ENCODE peak calls at places on chromosomes 3 and 15, in four cellular contexts. R is A549, M is GM12878, O is K562. S is an unnamed sample.

GRCh38 chr3:192060160-192060783 is 599.3 kb downstream of the PYDC2 start:
- DNase-seq in R (no peak), M (no peak), O (no peak), S (no peak)

GRCh38 chr3:96814581-96815567 is at the start of gene EPHA6:
- DNase-seq in R (no peak), M (no peak), O (no peak), S (no peak)

GRCh38 chr3:158808697-158809096 is 6.8 kb downstream of the MFSD1 start:
- DNase-seq in R (no peak), M (no peak), O (no peak), S (no peak)

GRCh38 chr3:113441051-113441770 is at the start of gene CFAP44:
- DNase-seq in R (no peak), M (no peak), O (no peak), S (peak; percentile 68)

GRCh38 chr3:159200176-159200575 is 398.3 kb downstream of the MFSD1 start:
- DNase-seq in R (no peak), M (no peak), O (no peak), S (no peak)

GRCh38 chr3:99639579-99639978 is 1.2 kb downstream of the COL8A1 start:
- DNase-seq in R (no peak), M (no peak), O (no peak), S (no peak)

GRCh38 chr15:34610388-34610787 is 26.9 kb upstream of the GOLGA8B start:
- DNase-seq in R (peak; percentile 15), M (no peak), O (no peak), S (no peak)

GRCh38 chr3:156820687-156821070 is 5.5 kb upstream of the LEKR1 start:
- DNase-seq in R (no peak), M (no peak), O (no peak), S (no peak)

GRCh38 chr3:189361103-189361835 is 189.5 kb downstream of the TPRG1 start:
- DNase-seq in R (no peak), M (no peak), O (no peak), S (no peak)

GRCh38 chr15:76185716-76186115 is 125.6 kb downstream of the ETFA start:
- DNase-seq in R (peak; percentile 85), M (no peak), O (peak; percentile 68), S (peak; percentile 72)

GRCh38 chr3:159804726-159805410 is 183.8 kb upstream of the IL12A start:
- DNase-seq in R (peak; percentile 77), M (no peak), O (peak; percentile 35), S (peak; percentile 73)

GRCh38 chr3:129536806-129537205 is 6.2 kb upstream of the H1-8 start:
- DNase-seq in R (no peak), M (no peak), O (no peak), S (no peak)

GRCh38 chr15:55827965-55828364 is 85.0 kb upstream of the PRTG start:
- DNase-seq in R (no peak), M (no peak), O (no peak), S (no peak)

GRCh38 chr3:73549071-73549600 is 75.6 kb downstream of the PDZRN3 start:
- DNase-seq in R (no peak), M (no peak), O (no peak), S (no peak)

GRCh38 chr15:47678047-47678446 is 39.3 kb upstream of the SEMA6D start:
- DNase-seq in R (no peak), M (no peak), O (no peak), S (no peak)

GRCh38 chr15:101275018-101275417 is 2.3 kb downstream of the SELENOS start:
- DNase-seq in R (no peak), M (peak; percentile 57), O (no peak), S (no peak)

GRCh38 chr15:29687204-29687768 is 135.0 kb downstream of the TJP1 start:
- DNase-seq in R (no peak), M (no peak), O (no peak), S (no peak)

GRCh38 chr15:27656296-27656987 is 442.7 kb downstream of the OCA2 start:
- DNase-seq in R (no peak), M (no peak), O (no peak), S (no peak)
- TF ChIP-seq CHD4 in R (no peak), M (no peak), O (no peak), S (no peak)

GRCh38 chr3:178634975-178635374 is 98.7 kb downstream of the KCNMB2 start:
- DNase-seq in R (no peak), M (no peak), O (no peak), S (no peak)
- TF ChIP-seq HDAC2 in R (no peak), M (no peak), O (no peak), S (no peak)

GRCh38 chr3:33363113-33363800 is 76.9 kb downstream of the UBP1 start:
- DNase-seq in R (no peak), M (no peak), O (no peak), S (no peak)

GRCh38 chr3:33358172-33358781 is 81.0 kb downstream of the FBXL2 start:
- DNase-seq in R (no peak), M (no peak), O (no peak), S (no peak)

GRCh38 chr3:33364060-33364459 is 76.1 kb downstream of the UBP1 start:
- DNase-seq in R (no peak), M (no peak), O (no peak), S (no peak)

GRCh38 chr3:33364531-33365128 is 75.6 kb downstream of the UBP1 start:
- DNase-seq in R (no peak), M (no peak), O (no peak), S (no peak)

DNA sequence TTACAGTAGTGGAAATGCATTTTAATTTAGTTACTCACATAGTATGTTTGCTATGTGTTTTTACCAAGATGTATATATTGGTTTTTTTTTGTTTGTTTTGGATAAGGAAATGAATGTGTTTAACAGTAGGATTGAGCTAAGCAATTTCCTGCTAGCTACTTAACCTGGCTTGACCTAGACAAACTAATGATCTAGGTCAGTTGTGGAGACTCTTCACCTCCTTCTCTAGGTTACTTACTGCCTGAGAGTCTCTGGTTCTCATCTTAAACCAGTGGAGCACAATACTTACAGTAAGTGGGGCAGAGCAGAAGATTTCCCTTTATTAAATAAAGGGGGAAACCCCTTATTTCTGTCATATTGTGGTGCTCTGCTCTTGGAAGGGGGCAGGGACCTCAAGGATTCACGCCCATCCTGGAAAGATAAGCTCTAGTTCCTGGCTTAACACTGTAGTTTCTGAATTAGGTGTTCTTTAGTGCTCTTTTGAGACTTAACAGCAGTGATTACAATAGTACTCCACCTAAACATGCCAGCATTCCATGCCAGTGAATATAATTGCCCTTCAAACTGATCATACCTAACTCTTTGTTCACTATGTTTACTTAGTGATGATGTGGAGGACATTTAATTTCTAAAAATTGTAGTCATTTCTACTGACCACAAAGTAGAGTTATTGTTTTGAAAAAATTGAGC is 79.9 kb downstream of the UBP1 start:
- DNase-seq in R (peak; percentile 31), M (no peak), O (no peak), S (peak; percentile 41)
- TF ChIP-seq CHD4 in R (no peak), M (no peak), O (no peak), S (no peak)

GRCh38 chr3:187896664-187897063 is 151.4 kb upstream of the BCL6 start:
- DNase-seq in R (no peak), M (no peak), O (no peak), S (no peak)
- TF ChIP-seq HDAC2 in R (no peak), M (no peak), O (no peak), S (no peak)

GRCh38 chr3:64908292-64908691 is 220.5 kb upstream of the ADAMTS9 start:
- DNase-seq in R (no peak), M (no peak), O (no peak), S (no peak)
- TF ChIP-seq CHD4 in R (no peak), M (no peak), O (no peak), S (no peak)

GRCh38 chr3:25037049-25037547 is 391.0 kb upstream of the RARB start:
- DNase-seq in R (no peak), M (no peak), O (no peak), S (no peak)
- TF ChIP-seq HDAC2 in R (no peak), M (no peak), O (no peak), S (no peak)

DNA sequence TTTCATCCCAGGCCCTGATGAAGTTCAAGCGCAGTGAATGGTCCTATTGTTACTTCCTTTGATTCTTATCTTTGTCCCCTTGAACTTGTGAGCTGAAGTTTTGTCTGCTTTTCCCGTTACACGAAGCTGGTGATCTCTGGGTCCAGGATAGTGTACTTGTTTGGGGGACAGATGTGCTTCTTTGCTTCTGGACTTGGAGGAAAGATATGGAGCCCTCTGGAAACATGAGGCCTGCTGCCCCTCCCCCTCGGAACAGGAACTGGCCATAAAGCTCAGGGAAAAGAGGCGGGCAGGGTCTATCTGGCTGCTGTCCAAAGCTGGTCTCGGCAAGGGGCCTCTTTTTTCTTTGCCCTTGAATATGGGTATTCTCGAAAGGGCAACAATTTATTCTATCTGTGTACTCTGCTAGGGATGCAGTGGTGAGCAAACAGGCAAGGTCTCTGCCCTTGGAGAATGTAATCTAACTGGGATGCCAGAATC is 47.6 kb downstream of the IDH2 start:
- DNase-seq in R (no peak), M (no peak), O (no peak), S (peak; percentile 90)
- TF ChIP-seq CHD4 in R (no peak), M (no peak), O (no peak), S (no peak)

GRCh38 chr3:52650437-52650836 is 35.3 kb downstream of the PBRM1 start:
- DNase-seq in R (no peak), M (no peak), O (peak; percentile 11), S (no peak)

GRCh38 chr3:52649461-52650210 is 36.1 kb downstream of the PBRM1 start:
- DNase-seq in R (no peak), M (no peak), O (no peak), S (no peak)

GRCh38 chr3:52655895-52656294 is 29.8 kb downstream of the PBRM1 start:
- DNase-seq in R (no peak), M (no peak), O (no peak), S (no peak)

GRCh38 chr3:52651592-52651991 is 34.1 kb downstream of the PBRM1 start:
- DNase-seq in R (no peak), M (no peak), O (no peak), S (no peak)
- TF ChIP-seq HDAC2 in R (no peak), M (no peak), O (no peak), S (no peak)

GRCh38 chr3:34012102-34012461 is 213.7 kb downstream of the PDCD6IP start:
- DNase-seq in R (peak; percentile 98), M (no peak), O (peak; percentile 31), S (peak; percentile 99)
- TF ChIP-seq CHD4 in R (no peak), M (no peak), O (no peak), S (no peak)